ENCODE peak calls at places on chromosomes 3 and 15, in six cellular contexts. One of them, this sample, is unnamed.

GRCh38 chr3:154018100-154018696 is 103.0 kb upstream of the ARHGEF26 start:
- DNase-seq in H9: peak; percentile 77
- DNase-seq in aorta: no peak
- DNase-seq in naive thymus-derived CD4-positive, alpha-beta T cell: no peak
- DNase-seq in suprapubic skin: no peak
- DNase-seq in endodermal cell: peak; percentile 90
- DNase-seq in this sample: peak; percentile 25

GRCh38 chr15:82159922-82160321 is 102.6 kb downstream of the EFL1 start:
- DNase-seq in suprapubic skin: no peak
- DNase-seq in naive thymus-derived CD4-positive, alpha-beta T cell: no peak
- DNase-seq in aorta: no peak
- DNase-seq in H9: no peak
- DNase-seq in endodermal cell: peak; percentile 51
- DNase-seq in this sample: no peak

GRCh38 chr15:56149071-56149470 is 94.6 kb downstream of the RFX7 start:
- DNase-seq in aorta: no peak
- DNase-seq in suprapubic skin: no peak
- DNase-seq in H9: no peak
- DNase-seq in naive thymus-derived CD4-positive, alpha-beta T cell: no peak
- DNase-seq in endodermal cell: no peak
- DNase-seq in this sample: no peak

GRCh38 chr3:195566797-195567196 is 16.9 kb downstream of the APOD start:
- DNase-seq in naive thymus-derived CD4-positive, alpha-beta T cell: no peak
- DNase-seq in aorta: no peak
- DNase-seq in endodermal cell: no peak
- DNase-seq in H9: no peak
- DNase-seq in suprapubic skin: no peak
- DNase-seq in this sample: no peak

GRCh38 chr3:29011441-29011840 is 269.4 kb upstream of the RBMS3 start:
- DNase-seq in naive thymus-derived CD4-positive, alpha-beta T cell: no peak
- DNase-seq in suprapubic skin: no peak
- DNase-seq in endodermal cell: no peak
- DNase-seq in H9: no peak
- DNase-seq in aorta: no peak
- DNase-seq in this sample: no peak

GRCh38 chr3:134132961-134133360 is 103.2 kb upstream of the SLCO2A1 start:
- DNase-seq in H9: no peak
- DNase-seq in suprapubic skin: no peak
- DNase-seq in aorta: no peak
- DNase-seq in endodermal cell: no peak
- DNase-seq in naive thymus-derived CD4-positive, alpha-beta T cell: no peak
- DNase-seq in this sample: no peak

GRCh38 chr3:9749663-9750555 is at the start of gene OGG1:
- DNase-seq in endodermal cell: peak; percentile 99
- DNase-seq in aorta: peak; percentile 99
- DNase-seq in H9: peak; percentile 99
- DNase-seq in naive thymus-derived CD4-positive, alpha-beta T cell: peak; percentile 77
- DNase-seq in suprapubic skin: peak; percentile 98
- DNase-seq in this sample: peak; percentile 99

GRCh38 chr3:100875239-100875638 is 118.0 kb downstream of the ABI3BP start:
- DNase-seq in aorta: no peak
- DNase-seq in endodermal cell: no peak
- DNase-seq in H9: no peak
- DNase-seq in suprapubic skin: no peak
- DNase-seq in naive thymus-derived CD4-positive, alpha-beta T cell: no peak
- DNase-seq in this sample: peak; percentile 42

GRCh38 chr15:96331942-96332853 is 1.7 kb downstream of the NR2F2 start:
- DNase-seq in aorta: peak; percentile 79
- DNase-seq in suprapubic skin: no peak
- DNase-seq in naive thymus-derived CD4-positive, alpha-beta T cell: no peak
- DNase-seq in H9: peak; percentile 74
- DNase-seq in endodermal cell: peak; percentile 84
- DNase-seq in this sample: peak; percentile 68

GRCh38 chr3:183968846-183969245 is 48.8 kb downstream of the ABCC5 start:
- DNase-seq in H9: no peak
- DNase-seq in suprapubic skin: no peak
- DNase-seq in naive thymus-derived CD4-positive, alpha-beta T cell: no peak
- DNase-seq in endodermal cell: no peak
- DNase-seq in aorta: no peak
- DNase-seq in this sample: no peak

GRCh38 chr3:119817964-119818363 is 36.1 kb downstream of the NR1I2 start:
- DNase-seq in endodermal cell: peak; percentile 49
- DNase-seq in naive thymus-derived CD4-positive, alpha-beta T cell: no peak
- DNase-seq in suprapubic skin: no peak
- DNase-seq in aorta: no peak
- DNase-seq in H9: no peak
- DNase-seq in this sample: no peak

GRCh38 chr3:46871222-46871621 is 6.3 kb upstream of the PTH1R start:
- DNase-seq in H9: no peak
- DNase-seq in suprapubic skin: no peak
- DNase-seq in aorta: no peak
- DNase-seq in endodermal cell: no peak
- DNase-seq in naive thymus-derived CD4-positive, alpha-beta T cell: no peak
- DNase-seq in this sample: no peak

DNA sequence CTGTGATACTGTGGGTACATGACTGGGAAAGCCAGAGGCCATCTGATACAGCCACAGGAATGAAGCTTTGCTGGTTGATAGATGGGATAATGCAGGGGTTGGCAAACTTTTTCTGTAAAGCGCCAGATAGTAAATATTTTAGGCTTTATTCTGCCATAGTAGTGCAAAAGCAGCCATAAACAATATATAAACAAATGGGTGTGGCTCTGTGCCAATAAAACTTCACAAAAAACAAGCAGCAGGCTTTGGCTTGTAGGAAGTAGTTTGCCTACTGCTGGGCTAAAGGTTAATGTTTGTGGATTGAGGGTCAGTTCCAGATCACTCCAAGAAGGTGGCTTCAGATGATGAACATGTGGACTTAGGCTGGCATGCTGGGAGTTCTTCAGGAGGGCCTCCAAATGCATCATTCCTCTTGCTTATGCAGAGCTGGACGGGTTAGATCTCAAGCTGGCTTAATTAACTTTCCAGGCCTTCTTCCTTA is 305.7 kb downstream of the RPLP1 start:
- DNase-seq in H9: no peak
- DNase-seq in naive thymus-derived CD4-positive, alpha-beta T cell: no peak
- DNase-seq in suprapubic skin: no peak
- DNase-seq in aorta: no peak
- DNase-seq in endodermal cell: no peak
- DNase-seq in this sample: no peak
- H3K4me1 ChIP-seq in H9: peaks cover 4% of the 10 kb centered on the region
- H3K4me1 ChIP-seq in naive thymus-derived CD4-positive, alpha-beta T cell: peaks cover 81% of the 10 kb centered on the region
- H3K4me1 ChIP-seq in suprapubic skin: peaks cover 18% of the 10 kb centered on the region
- H3K4me1 ChIP-seq in aorta: peaks cover 2% of the 10 kb centered on the region
- H3K4me1 ChIP-seq in endodermal cell: no peaks in the 10 kb centered on the region
- H3K4me1 ChIP-seq in this sample: peaks cover 2% of the 10 kb centered on the region

GRCh38 chr3:196932600-196932999 is 9.7 kb downstream of the NCBP2 start:
- DNase-seq in suprapubic skin: no peak
- DNase-seq in H9: no peak
- DNase-seq in endodermal cell: no peak
- DNase-seq in naive thymus-derived CD4-positive, alpha-beta T cell: no peak
- DNase-seq in aorta: no peak
- DNase-seq in this sample: no peak
- H3K4me1 ChIP-seq in suprapubic skin: no peaks in the 10 kb centered on the region
- H3K4me1 ChIP-seq in H9: no peaks in the 10 kb centered on the region
- H3K4me1 ChIP-seq in endodermal cell: no peaks in the 10 kb centered on the region
- H3K4me1 ChIP-seq in naive thymus-derived CD4-positive, alpha-beta T cell: no peaks in the 10 kb centered on the region
- H3K4me1 ChIP-seq in aorta: no peaks in the 10 kb centered on the region
- H3K4me1 ChIP-seq in this sample: no peaks in the 10 kb centered on the region

DNA sequence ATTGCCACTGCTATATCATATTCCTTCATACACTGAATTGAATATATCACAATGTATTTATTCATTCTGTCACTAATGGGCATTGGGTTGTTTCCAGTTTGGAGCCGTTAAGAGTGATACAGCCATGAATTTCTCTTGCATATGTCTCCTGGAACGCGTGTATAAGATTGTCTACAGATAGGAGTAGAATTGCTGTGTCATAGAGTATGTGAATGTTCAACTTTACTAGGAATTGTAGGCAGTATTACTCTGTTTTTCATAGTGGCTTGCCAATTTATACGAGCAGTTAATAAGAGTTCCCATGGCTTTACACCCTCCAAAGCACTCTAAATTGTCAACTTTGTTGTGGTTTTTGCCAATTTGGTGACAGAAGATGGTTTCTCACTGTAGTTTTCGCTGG is 136.2 kb upstream of the LIPC start:
- DNase-seq in naive thymus-derived CD4-positive, alpha-beta T cell: no peak
- DNase-seq in H9: no peak
- DNase-seq in endodermal cell: no peak
- DNase-seq in aorta: no peak
- DNase-seq in suprapubic skin: no peak
- DNase-seq in this sample: no peak
- H3K4me1 ChIP-seq in naive thymus-derived CD4-positive, alpha-beta T cell: no peaks in the 10 kb centered on the region
- H3K4me1 ChIP-seq in H9: peaks cover 2% of the 10 kb centered on the region
- H3K4me1 ChIP-seq in endodermal cell: no peaks in the 10 kb centered on the region
- H3K4me1 ChIP-seq in aorta: no peaks in the 10 kb centered on the region
- H3K4me1 ChIP-seq in suprapubic skin: no peaks in the 10 kb centered on the region
- H3K4me1 ChIP-seq in this sample: no peaks in the 10 kb centered on the region

DNA sequence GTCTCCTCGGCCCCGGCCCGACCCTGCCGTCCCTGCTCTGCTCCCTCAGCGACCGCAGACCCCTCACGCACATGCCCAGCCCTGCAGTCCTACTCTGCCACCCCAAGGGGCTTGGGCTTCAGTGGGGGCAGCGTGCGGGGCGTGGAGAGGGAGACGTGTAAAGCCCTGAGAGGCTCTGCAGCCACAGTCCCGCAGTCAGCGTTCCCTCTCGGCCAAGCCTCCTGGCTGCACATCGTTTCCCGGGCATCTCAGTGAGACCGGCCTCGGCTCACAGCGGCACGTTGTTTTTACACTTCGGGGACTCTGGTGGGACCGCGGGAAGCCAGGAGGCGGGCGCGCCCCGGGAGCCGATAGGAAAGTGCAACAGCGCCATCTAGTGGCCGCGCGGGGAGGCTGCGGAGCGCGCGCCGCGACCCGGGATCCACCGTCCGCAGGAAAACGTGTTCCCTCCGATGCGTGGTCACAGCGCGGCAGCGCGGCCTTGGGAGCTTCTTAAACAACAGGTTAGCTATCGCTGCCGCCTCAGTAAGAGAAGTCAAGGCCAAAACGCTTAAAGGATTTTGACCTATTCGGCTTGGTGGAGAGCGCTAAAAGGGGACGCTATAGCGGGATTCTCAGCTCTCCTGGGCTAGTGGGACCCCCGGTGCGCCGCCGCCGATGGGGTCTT is 226.8 kb upstream of the IGF1R start:
- DNase-seq in suprapubic skin: peak; percentile 76
- DNase-seq in naive thymus-derived CD4-positive, alpha-beta T cell: peak; percentile 63
- DNase-seq in endodermal cell: peak; percentile 93
- DNase-seq in H9: peak; percentile 84
- DNase-seq in aorta: peak; percentile 94
- DNase-seq in this sample: peak; percentile 24
- H3K4me1 ChIP-seq in suprapubic skin: peaks cover 13% of the 10 kb centered on the region
- H3K4me1 ChIP-seq in naive thymus-derived CD4-positive, alpha-beta T cell: peaks cover 6% of the 10 kb centered on the region
- H3K4me1 ChIP-seq in endodermal cell: no peaks in the 10 kb centered on the region
- H3K4me1 ChIP-seq in H9: no peaks in the 10 kb centered on the region
- H3K4me1 ChIP-seq in aorta: no peaks in the 10 kb centered on the region
- H3K4me1 ChIP-seq in this sample: no peaks in the 10 kb centered on the region

DNA sequence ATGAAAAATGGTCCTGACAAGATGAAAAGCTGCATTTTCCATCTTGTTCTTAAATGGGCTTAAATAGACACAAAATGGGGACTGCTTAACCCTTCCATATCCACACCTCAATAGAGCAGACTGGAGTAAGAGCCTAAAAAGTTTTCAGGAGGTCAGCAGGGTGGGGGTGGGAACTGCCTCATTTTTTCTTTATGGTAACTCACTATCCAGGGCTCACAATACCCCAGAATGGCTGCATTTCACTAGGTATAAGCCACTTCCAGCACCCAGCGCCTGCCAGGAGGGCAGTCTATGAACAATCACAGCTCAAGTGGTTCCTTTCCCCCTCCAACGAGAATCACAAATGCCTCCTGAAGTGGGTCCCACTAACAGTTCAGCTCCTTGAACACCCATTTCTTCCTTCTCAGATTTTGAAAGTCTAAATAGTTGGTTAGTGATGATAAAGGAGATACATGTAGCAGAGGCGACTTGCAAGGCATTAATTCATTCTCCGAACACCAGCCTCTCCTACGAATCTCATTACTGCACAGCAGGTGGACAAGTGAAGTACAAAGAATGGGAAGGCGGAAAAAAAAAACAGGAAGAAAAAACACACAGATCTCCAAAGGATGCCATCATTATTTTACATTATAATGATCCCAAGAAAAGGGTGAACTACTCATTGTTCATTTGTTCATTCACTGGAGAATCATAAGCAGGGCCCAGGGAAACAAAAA is 276.7 kb downstream of the MAGI1 start:
- DNase-seq in H9: peak; percentile 29
- DNase-seq in naive thymus-derived CD4-positive, alpha-beta T cell: no peak
- DNase-seq in suprapubic skin: no peak
- DNase-seq in aorta: no peak
- DNase-seq in endodermal cell: no peak
- DNase-seq in this sample: no peak
- H3K4me1 ChIP-seq in H9: peaks cover 20% of the 10 kb centered on the region
- H3K4me1 ChIP-seq in naive thymus-derived CD4-positive, alpha-beta T cell: no peaks in the 10 kb centered on the region
- H3K4me1 ChIP-seq in suprapubic skin: peaks cover 5% of the 10 kb centered on the region
- H3K4me1 ChIP-seq in aorta: no peaks in the 10 kb centered on the region
- H3K4me1 ChIP-seq in endodermal cell: no peaks in the 10 kb centered on the region
- H3K4me1 ChIP-seq in this sample: no peaks in the 10 kb centered on the region

GRCh38 chr15:22958487-22959280 is 21.5 kb downstream of the CYFIP1 start:
- DNase-seq in H9: no peak
- DNase-seq in naive thymus-derived CD4-positive, alpha-beta T cell: no peak
- DNase-seq in aorta: peak; percentile 51
- DNase-seq in endodermal cell: no peak
- DNase-seq in suprapubic skin: peak; percentile 55
- DNase-seq in this sample: no peak
- H3K4me1 ChIP-seq in H9: no peaks in the 10 kb centered on the region
- H3K4me1 ChIP-seq in naive thymus-derived CD4-positive, alpha-beta T cell: no peaks in the 10 kb centered on the region
- H3K4me1 ChIP-seq in aorta: peaks cover 5% of the 10 kb centered on the region
- H3K4me1 ChIP-seq in endodermal cell: no peaks in the 10 kb centered on the region
- H3K4me1 ChIP-seq in suprapubic skin: peaks cover 51% of the 10 kb centered on the region
- H3K4me1 ChIP-seq in this sample: peaks cover 3% of the 10 kb centered on the region

GRCh38 chr3:187960820-187961219 is 193.1 kb upstream of the LPP start:
- DNase-seq in endodermal cell: no peak
- DNase-seq in suprapubic skin: no peak
- DNase-seq in aorta: no peak
- DNase-seq in naive thymus-derived CD4-positive, alpha-beta T cell: no peak
- DNase-seq in H9: no peak
- DNase-seq in this sample: no peak
- H3K4me1 ChIP-seq in endodermal cell: no peaks in the 10 kb centered on the region
- H3K4me1 ChIP-seq in suprapubic skin: peaks cover 4% of the 10 kb centered on the region
- H3K4me1 ChIP-seq in aorta: no peaks in the 10 kb centered on the region
- H3K4me1 ChIP-seq in naive thymus-derived CD4-positive, alpha-beta T cell: peaks cover 28% of the 10 kb centered on the region
- H3K4me1 ChIP-seq in H9: no peaks in the 10 kb centered on the region
- H3K4me1 ChIP-seq in this sample: peaks cover under 1% of the 10 kb centered on the region

This sample was measured in small intestine.